ENCODE peak calls at places on chromosomes 13 and 19, in four cellular contexts. One of them, this sample, is unnamed.

GRCh38 chr13:50375792-50376191 is 360.5 kb downstream of the KCNRG start:
- DNase-seq in aorta: no peak
- DNase-seq in heart left ventricle: no peak
- DNase-seq in esophagus squamous epithelium: no peak
- DNase-seq in this sample: no peak

GRCh38 chr13:44575741-44576395 is at the start of gene TSC22D1:
- DNase-seq in aorta: peak; percentile 62
- DNase-seq in heart left ventricle: peak; percentile 44
- DNase-seq in esophagus squamous epithelium: no peak
- DNase-seq in this sample: peak; percentile 48

GRCh38 chr13:66407159-66407558 is 823.0 kb downstream of the PCDH9 start:
- DNase-seq in aorta: no peak
- DNase-seq in heart left ventricle: no peak
- DNase-seq in esophagus squamous epithelium: no peak
- DNase-seq in this sample: no peak

GRCh38 chr13:98822238-98822606 is 69.8 kb upstream of the SLC15A1 start:
- DNase-seq in aorta: no peak
- DNase-seq in heart left ventricle: no peak
- DNase-seq in esophagus squamous epithelium: no peak
- DNase-seq in this sample: no peak

GRCh38 chr19:37979547-37980082 is 72.6 kb downstream of the SIPA1L3 start:
- DNase-seq in aorta: no peak
- DNase-seq in heart left ventricle: no peak
- DNase-seq in esophagus squamous epithelium: no peak
- DNase-seq in this sample: no peak

GRCh38 chr19:39038098-39038497 is 5.7 kb upstream of the FBXO27 start:
- DNase-seq in aorta: no peak
- DNase-seq in heart left ventricle: no peak
- DNase-seq in esophagus squamous epithelium: no peak
- DNase-seq in this sample: no peak

GRCh38 chr19:48351341-48351752 is 12.4 kb downstream of the TMEM143 start:
- DNase-seq in aorta: peak; percentile 76
- DNase-seq in heart left ventricle: peak; percentile 50
- DNase-seq in esophagus squamous epithelium: no peak
- DNase-seq in this sample: peak; percentile 56

GRCh38 chr13:50766043-50766442 is 77.4 kb downstream of the DLEU7 start:
- DNase-seq in aorta: no peak
- DNase-seq in heart left ventricle: no peak
- DNase-seq in esophagus squamous epithelium: no peak
- DNase-seq in this sample: no peak

GRCh38 chr13:72379581-72379980 is 347.8 kb downstream of the MZT1 start:
- DNase-seq in aorta: no peak
- DNase-seq in heart left ventricle: no peak
- DNase-seq in esophagus squamous epithelium: no peak
- DNase-seq in this sample: no peak

GRCh38 chr13:69618393-69618792 is 489.2 kb upstream of the ATXN8OS start:
- DNase-seq in aorta: no peak
- DNase-seq in heart left ventricle: no peak
- DNase-seq in esophagus squamous epithelium: no peak
- DNase-seq in this sample: no peak

GRCh38 chr13:109271991-109272454 is 514.4 kb downstream of the IRS2 start:
- DNase-seq in aorta: no peak
- DNase-seq in heart left ventricle: no peak
- DNase-seq in esophagus squamous epithelium: no peak
- DNase-seq in this sample: no peak

GRCh38 chr13:39603424-39603947 is 493 bp upstream of the LHFPL6 start:
- DNase-seq in aorta: peak; percentile 51
- DNase-seq in heart left ventricle: peak; percentile 35
- DNase-seq in esophagus squamous epithelium: no peak
- DNase-seq in this sample: peak; percentile 16

GRCh38 chr19:17450264-17451075 is 2.0 kb upstream of the TMEM221 start:
- DNase-seq in aorta: no peak
- DNase-seq in heart left ventricle: no peak
- DNase-seq in esophagus squamous epithelium: no peak
- DNase-seq in this sample: no peak

GRCh38 chr19:1627194-1627593 is 21.9 kb upstream of the UQCR11 start:
- DNase-seq in aorta: no peak
- DNase-seq in heart left ventricle: no peak
- DNase-seq in esophagus squamous epithelium: no peak
- DNase-seq in this sample: no peak

GRCh38 chr13:93259527-93260080 is 33.0 kb downstream of the GPC6 start:
- DNase-seq in aorta: no peak
- DNase-seq in heart left ventricle: no peak
- DNase-seq in esophagus squamous epithelium: no peak
- DNase-seq in this sample: no peak

GRCh38 chr13:24279267-24279666 is 30.1 kb upstream of the C1QTNF9 start:
- DNase-seq in aorta: no peak
- DNase-seq in heart left ventricle: no peak
- DNase-seq in esophagus squamous epithelium: no peak
- DNase-seq in this sample: no peak

GRCh38 chr13:76014618-76015315 is 378.6 kb downstream of the LMO7 start:
- DNase-seq in aorta: no peak
- DNase-seq in heart left ventricle: peak; percentile 21
- DNase-seq in esophagus squamous epithelium: no peak
- DNase-seq in this sample: no peak

GRCh38 chr19:38036707-38037106 is 129.7 kb downstream of the SIPA1L3 start:
- DNase-seq in aorta: no peak
- DNase-seq in heart left ventricle: no peak
- DNase-seq in esophagus squamous epithelium: no peak
- DNase-seq in this sample: no peak

GRCh38 chr13:112959206-112959605 is 9.8 kb upstream of the MCF2L start:
- DNase-seq in aorta: no peak
- DNase-seq in heart left ventricle: peak; percentile 73
- DNase-seq in esophagus squamous epithelium: no peak
- DNase-seq in this sample: no peak

GRCh38 chr19:8001995-8002849 is 3.2 kb downstream of the ELAVL1 start:
- DNase-seq in aorta: peak; percentile 85
- DNase-seq in heart left ventricle: peak; percentile 81
- DNase-seq in esophagus squamous epithelium: peak; percentile 12
- DNase-seq in this sample: peak; percentile 76

GRCh38 chr13:24713022-24713421 is 32.8 kb downstream of the ATP12A start:
- DNase-seq in aorta: peak; percentile 57
- DNase-seq in heart left ventricle: peak; percentile 29
- DNase-seq in esophagus squamous epithelium: no peak
- DNase-seq in this sample: peak; percentile 25

GRCh38 chr13:18948664-18949488 is 232.7 kb downstream of the TUBA3C start:
- DNase-seq in aorta: peak; percentile 19
- DNase-seq in heart left ventricle: no peak
- DNase-seq in esophagus squamous epithelium: no peak
- DNase-seq in this sample: no peak

GRCh38 chr19:21604941-21605548 is 99.6 kb downstream of the ZNF429 start:
- DNase-seq in aorta: no peak
- DNase-seq in heart left ventricle: peak; percentile 42
- DNase-seq in esophagus squamous epithelium: no peak
- DNase-seq in this sample: no peak

GRCh38 chr13:24284876-24285275 is 24.5 kb upstream of the C1QTNF9 start:
- DNase-seq in aorta: no peak
- DNase-seq in heart left ventricle: no peak
- DNase-seq in esophagus squamous epithelium: no peak
- DNase-seq in this sample: no peak

GRCh38 chr13:72314210-72314609 is 413.2 kb downstream of the MZT1 start:
- DNase-seq in aorta: no peak
- DNase-seq in heart left ventricle: no peak
- DNase-seq in esophagus squamous epithelium: no peak
- DNase-seq in this sample: no peak

GRCh38 chr13:33678906-33679657 is 138.9 kb upstream of the RFC3 start:
- DNase-seq in aorta: peak; percentile 63
- DNase-seq in heart left ventricle: peak; percentile 61
- DNase-seq in esophagus squamous epithelium: no peak
- DNase-seq in this sample: peak; percentile 75

DNA sequence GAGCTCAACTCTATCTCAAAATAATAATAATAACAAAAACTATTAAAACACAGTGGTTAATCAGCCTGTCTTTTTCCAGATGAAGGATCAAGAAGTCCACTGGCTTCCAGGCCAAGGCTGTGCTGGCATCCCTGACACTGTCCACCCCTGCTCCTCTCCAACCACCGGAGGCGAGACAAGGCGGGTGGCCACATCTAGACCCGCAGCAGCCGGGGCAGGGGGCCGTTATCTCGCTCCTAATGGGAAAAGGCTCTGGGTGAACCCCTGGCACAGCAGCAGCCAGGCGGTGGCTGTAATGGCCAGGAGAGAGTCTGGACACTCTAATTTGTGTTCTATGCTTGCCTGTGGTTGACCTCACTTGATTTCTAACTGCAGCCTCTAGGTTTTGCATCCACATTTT is 158.0 kb upstream of the SOX1 start:
- DNase-seq in aorta: no peak
- DNase-seq in heart left ventricle: no peak
- DNase-seq in esophagus squamous epithelium: no peak
- DNase-seq in this sample: no peak
- H3K9me3 ChIP-seq in aorta: no peaks in the 10 kb centered on the region
- H3K9me3 ChIP-seq in heart left ventricle: no peaks in the 10 kb centered on the region
- H3K9me3 ChIP-seq in esophagus squamous epithelium: no peaks in the 10 kb centered on the region
- H3K9me3 ChIP-seq in this sample: no peaks in the 10 kb centered on the region

DNA sequence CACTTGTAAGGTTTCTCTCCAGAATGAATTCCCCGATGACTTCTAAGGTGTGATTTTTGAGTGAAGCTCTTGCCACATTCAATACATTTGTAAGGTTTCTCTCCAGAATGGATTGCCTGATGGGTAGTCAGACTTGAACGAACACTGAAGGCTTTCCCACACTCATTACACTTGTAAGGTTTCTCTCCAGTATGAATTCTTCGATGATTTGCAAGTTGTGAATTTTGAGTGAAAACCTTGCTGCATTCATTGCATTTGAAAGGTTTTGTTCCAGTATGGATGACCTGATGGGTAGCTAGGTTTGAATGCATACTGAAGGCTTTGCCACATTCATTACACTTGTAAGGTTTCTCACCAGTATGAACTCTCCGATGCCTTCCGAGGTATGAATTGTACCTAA is 24.3 kb downstream of the ERVV-2 start:
- DNase-seq in aorta: no peak
- DNase-seq in heart left ventricle: no peak
- DNase-seq in esophagus squamous epithelium: no peak
- DNase-seq in this sample: no peak
- H3K9me3 ChIP-seq in aorta: peaks cover 30% of the 10 kb centered on the region
- H3K9me3 ChIP-seq in heart left ventricle: no peaks in the 10 kb centered on the region
- H3K9me3 ChIP-seq in esophagus squamous epithelium: peaks cover 74% of the 10 kb centered on the region
- H3K9me3 ChIP-seq in this sample: no peaks in the 10 kb centered on the region

DNA sequence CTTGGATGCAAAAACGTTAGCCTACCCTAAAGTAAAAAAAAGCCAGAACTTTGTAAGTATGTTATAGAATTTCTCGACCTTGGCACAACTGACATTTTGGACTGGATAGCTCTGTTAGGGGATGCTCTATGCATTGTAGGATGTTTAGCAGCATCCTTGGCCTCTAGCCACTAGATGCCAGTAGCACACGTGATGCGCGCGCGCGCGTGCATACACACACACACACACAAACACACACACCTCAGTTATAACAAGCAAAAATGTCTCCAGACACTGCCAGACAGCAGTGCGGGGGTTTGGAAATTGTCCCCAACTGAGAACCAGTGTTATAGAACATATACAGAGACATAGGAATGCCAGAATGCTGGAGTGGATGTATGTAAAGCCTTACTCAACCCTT is 17.2 kb downstream of the ZNF226 start:
- DNase-seq in aorta: no peak
- DNase-seq in heart left ventricle: no peak
- DNase-seq in esophagus squamous epithelium: no peak
- DNase-seq in this sample: no peak
- H3K9me3 ChIP-seq in aorta: peaks cover 17% of the 10 kb centered on the region
- H3K9me3 ChIP-seq in heart left ventricle: no peaks in the 10 kb centered on the region
- H3K9me3 ChIP-seq in esophagus squamous epithelium: peaks cover 58% of the 10 kb centered on the region
- H3K9me3 ChIP-seq in this sample: peaks cover 97% of the 10 kb centered on the region

DNA sequence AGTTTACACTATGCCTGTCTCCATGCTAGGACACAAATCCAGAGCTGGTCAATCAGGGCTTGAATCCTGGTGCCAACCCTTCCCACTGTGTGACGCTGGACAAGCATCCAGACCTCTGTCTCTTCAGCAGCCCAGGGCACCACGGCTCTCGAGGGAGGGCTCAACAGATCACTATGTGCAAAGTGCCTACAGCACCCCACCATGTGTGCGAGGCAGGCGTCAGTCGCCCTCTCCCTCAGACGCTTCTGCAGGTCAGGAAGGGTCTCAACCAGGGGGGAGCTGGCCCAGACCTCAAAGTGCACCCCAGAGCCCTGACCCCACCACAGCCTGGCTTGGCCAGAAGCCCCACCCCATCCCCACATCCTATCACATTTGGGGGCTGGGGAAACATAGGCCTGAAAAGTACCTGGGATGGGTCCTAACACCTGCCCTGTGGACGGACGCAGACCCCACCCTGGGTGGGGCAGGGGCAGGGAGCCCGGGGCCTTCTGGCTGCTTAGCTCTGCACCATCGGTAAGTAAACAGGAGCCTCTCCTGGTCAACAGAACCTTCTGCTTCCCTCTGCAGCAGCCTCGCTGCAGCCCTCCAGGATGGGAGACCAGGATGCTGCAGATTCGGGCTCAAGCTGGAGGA is 2.9 kb upstream of the C2CD4C start:
- DNase-seq in aorta: peak; percentile 34
- DNase-seq in heart left ventricle: no peak
- DNase-seq in esophagus squamous epithelium: no peak
- DNase-seq in this sample: no peak
- H3K9me3 ChIP-seq in aorta: no peaks in the 10 kb centered on the region
- H3K9me3 ChIP-seq in heart left ventricle: no peaks in the 10 kb centered on the region
- H3K9me3 ChIP-seq in esophagus squamous epithelium: no peaks in the 10 kb centered on the region
- H3K9me3 ChIP-seq in this sample: no peaks in the 10 kb centered on the region

GRCh38 chr19:58166708-58167280 is 16.1 kb upstream of the ZNF274 start:
- DNase-seq in aorta: no peak
- DNase-seq in heart left ventricle: no peak
- DNase-seq in esophagus squamous epithelium: no peak
- DNase-seq in this sample: no peak

GRCh38 chr19:58170860-58171259 is 12.0 kb upstream of the ZNF274 start:
- DNase-seq in aorta: no peak
- DNase-seq in heart left ventricle: no peak
- DNase-seq in esophagus squamous epithelium: no peak
- DNase-seq in this sample: no peak

DNA sequence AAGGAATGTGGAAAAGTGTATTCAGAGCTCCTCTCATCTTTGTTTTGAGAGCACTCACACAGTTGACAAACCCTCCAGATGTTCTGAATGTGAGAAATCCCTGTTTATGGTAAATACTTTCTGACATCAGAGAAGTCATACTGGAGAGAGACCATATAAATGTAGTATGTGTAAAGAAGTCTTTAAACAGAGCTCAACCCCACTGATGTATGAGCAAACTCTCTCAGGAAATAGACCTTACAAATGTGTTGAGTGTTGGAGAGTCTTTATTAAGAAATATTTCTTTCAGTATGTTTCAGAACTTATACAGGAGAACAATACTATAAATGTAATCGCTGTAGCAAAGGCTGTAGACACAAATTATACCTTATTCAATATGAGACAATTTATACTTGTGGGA is 15.7 kb upstream of the ZNF329 start:
- DNase-seq in aorta: no peak
- DNase-seq in heart left ventricle: no peak
- DNase-seq in esophagus squamous epithelium: no peak
- DNase-seq in this sample: no peak
- H3K9me3 ChIP-seq in aorta: peaks cover 23% of the 10 kb centered on the region
- H3K9me3 ChIP-seq in heart left ventricle: peaks cover 13% of the 10 kb centered on the region
- H3K9me3 ChIP-seq in esophagus squamous epithelium: peaks cover 69% of the 10 kb centered on the region
- H3K9me3 ChIP-seq in this sample: peaks cover 23% of the 10 kb centered on the region

GRCh38 chr13:97797553-97797952 is 155.9 kb upstream of the IPO5 start:
- DNase-seq in aorta: no peak
- DNase-seq in heart left ventricle: no peak
- DNase-seq in esophagus squamous epithelium: no peak
- DNase-seq in this sample: no peak

GRCh38 chr13:97798171-97798821 is 155.2 kb upstream of the IPO5 start:
- DNase-seq in aorta: no peak
- DNase-seq in heart left ventricle: no peak
- DNase-seq in esophagus squamous epithelium: no peak
- DNase-seq in this sample: no peak

GRCh38 chr13:97798836-97799235 is 154.6 kb upstream of the IPO5 start:
- DNase-seq in aorta: no peak
- DNase-seq in heart left ventricle: no peak
- DNase-seq in esophagus squamous epithelium: no peak
- DNase-seq in this sample: no peak

GRCh38 chr13:97802213-97802612 is 151.3 kb upstream of the IPO5 start:
- DNase-seq in aorta: no peak
- DNase-seq in heart left ventricle: no peak
- DNase-seq in esophagus squamous epithelium: no peak
- DNase-seq in this sample: no peak
- H3K9me3 ChIP-seq in aorta: no peaks in the 10 kb centered on the region
- H3K9me3 ChIP-seq in heart left ventricle: no peaks in the 10 kb centered on the region
- H3K9me3 ChIP-seq in esophagus squamous epithelium: no peaks in the 10 kb centered on the region
- H3K9me3 ChIP-seq in this sample: no peaks in the 10 kb centered on the region